ENCODE peak calls at places on chromosomes 13 and 19, in four cellular contexts. Z, I, U and D are unnamed samples.

GRCh38 chr19:31675187-31675913 is 326.1 kb upstream of the TSHZ3 start:
- DNase-seq in Z (no peak), I (no peak), U (no peak), D (no peak)

GRCh38 chr19:19911150-19911549 is 10.4 kb downstream of the ZNF93 start:
- DNase-seq in Z (no peak), I (no peak), U (no peak), D (no peak)

GRCh38 chr19:18397242-18398202 is at the start of gene LRRC25:
- DNase-seq in Z (peak), I (peak), U (peak), D (peak)

GRCh38 chr19:53978975-53979801 is 12.2 kb upstream of the CACNG6 start:
- DNase-seq in Z (no peak), I (no peak), U (no peak), D (no peak)

GRCh38 chr19:610801-611505 is 21.3 kb downstream of the HCN2 start:
- DNase-seq in Z (peak), I (no peak), U (peak), D (no peak)

GRCh38 chr19:15125232-15126067 is 18.2 kb downstream of the SYDE1 start:
- DNase-seq in Z (peak), I (peak), U (peak), D (peak)

GRCh38 chr19:31139871-31140505 is 209.2 kb downstream of the TSHZ3 start:
- DNase-seq in Z (no peak), I (no peak), U (no peak), D (no peak)

GRCh38 chr13:111202745-111203144 is 87.6 kb downstream of the ARHGEF7 start:
- DNase-seq in Z (peak), I (no peak), U (peak), D (no peak)

GRCh38 chr13:45011198-45011597 is 21.9 kb downstream of the GPALPP1 start:
- DNase-seq in Z (no peak), I (no peak), U (no peak), D (no peak)

GRCh38 chr19:40705362-40705651 is 11.4 kb downstream of the COQ8B start:
- DNase-seq in Z (no peak), I (no peak), U (no peak), D (no peak)

GRCh38 chr13:40313269-40314200 is 352.9 kb downstream of the FOXO1 start:
- DNase-seq in Z (no peak), I (no peak), U (no peak), D (no peak)

GRCh38 chr13:44837250-44837649 is 152.0 kb downstream of the NUFIP1 start:
- DNase-seq in Z (no peak), I (no peak), U (no peak), D (no peak)

GRCh38 chr13:28161370-28161769 is 23.0 kb downstream of the PAN3 start:
- DNase-seq in Z (no peak), I (no peak), U (no peak), D (no peak)

GRCh38 chr19:46710687-46711086 is 6.2 kb downstream of the PRKD2 start:
- DNase-seq in Z (peak), I (peak), U (peak), D (peak)

GRCh38 chr19:23392706-23393105 is 2.6 kb downstream of the ZNF91 start:
- DNase-seq in Z (no peak), I (no peak), U (no peak), D (no peak)

DNA sequence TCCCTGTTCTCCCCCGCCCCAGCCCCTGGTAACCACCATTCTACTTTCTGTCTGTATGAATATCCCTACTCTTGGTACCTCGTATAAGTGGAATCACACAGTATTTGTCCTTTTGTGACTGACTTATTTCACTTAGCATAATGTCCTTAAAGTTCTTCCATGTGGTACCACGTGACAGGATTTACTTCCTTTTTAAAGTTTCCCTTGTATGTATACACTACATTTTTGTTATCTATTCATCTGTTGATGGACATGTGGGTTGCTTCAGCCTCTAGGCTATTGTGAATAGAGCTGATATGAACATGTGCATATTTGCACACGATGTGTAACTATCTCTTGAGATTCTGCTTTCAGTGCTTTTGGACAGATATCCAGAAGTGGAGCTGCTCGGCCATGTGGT is 59.6 kb upstream of the GJB6 start:
- DNase-seq in Z (no peak), I (no peak), U (no peak), D (no peak)
- TF ChIP-seq TEAD4 in Z (no peak), I (no peak), U (no peak), D (no peak)

GRCh38 chr19:6109947-6110346 is 353 bp downstream of the RFX2 start:
- DNase-seq in Z (no peak), I (no peak), U (no peak), D (no peak)
- TF ChIP-seq TEAD4 in Z (no peak), I (no peak), U (no peak), D (no peak)

DNA sequence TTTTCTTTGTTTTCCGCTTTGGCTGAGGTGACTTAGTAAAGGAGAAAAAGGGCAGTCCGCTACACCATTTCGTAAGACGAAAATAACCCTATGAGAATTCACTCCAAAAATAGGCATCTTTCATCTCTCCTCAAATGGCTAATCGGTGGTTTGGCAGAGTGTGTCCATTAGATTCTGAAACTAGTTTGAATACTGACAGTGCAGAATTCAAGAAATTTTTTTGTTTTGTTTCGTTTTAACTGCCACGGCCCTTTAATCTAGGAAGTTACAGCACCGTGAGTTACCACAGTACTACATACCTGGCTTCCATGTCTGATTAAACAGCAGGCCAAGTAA is 159.3 kb downstream of the RNF17 start:
- DNase-seq in Z (no peak), I (no peak), U (peak), D (no peak)
- TF ChIP-seq TEAD4 in Z (no peak), I (no peak), U (no peak), D (no peak)

GRCh38 chr13:113766035-113766800 is 7.2 kb downstream of the TMEM255B start:
- DNase-seq in Z (no peak), I (no peak), U (no peak), D (no peak)
- TF ChIP-seq TEAD4 in Z (no peak), I (no peak), U (no peak), D (no peak)

GRCh38 chr19:4121815-4122214 is 2.1 kb downstream of the MAP2K2 start:
- DNase-seq in Z (peak), I (no peak), U (no peak), D (no peak)

GRCh38 chr19:4120933-4121612 is 2.8 kb downstream of the MAP2K2 start:
- DNase-seq in Z (peak), I (no peak), U (peak), D (no peak)

GRCh38 chr19:4122480-4122879 is 1.4 kb downstream of the MAP2K2 start:
- DNase-seq in Z (peak), I (no peak), U (no peak), D (no peak)

GRCh38 chr19:4119763-4120162 is 4.2 kb downstream of the MAP2K2 start:
- DNase-seq in Z (peak), I (no peak), U (peak), D (no peak)

GRCh38 chr19:4120531-4120930 is 3.4 kb downstream of the MAP2K2 start:
- DNase-seq in Z (no peak), I (no peak), U (no peak), D (no peak)
- TF ChIP-seq TEAD4 in Z (no peak), I (no peak), U (no peak), D (no peak)

GRCh38 chr19:55146648-55147218 is 2.3 kb downstream of the TNNT1 start:
- DNase-seq in Z (peak), I (peak), U (peak), D (peak)
- TF ChIP-seq TEAD4 in Z (no peak), I (no peak), U (no peak), D (no peak)